ENCODE peak calls at places on chromosomes 6 and 20, in six cellular contexts. J is neural crest cell, A is HuH-7.5, E is H54, Q is NCI-H2029 treated with DMSO at 0.1 percent for 48 hours, S is RPMI7951. K is an unnamed sample.

GRCh38 chr6:13859871-13860555 is 45.7 kb upstream of the MCUR1 start:
- DNase-seq in J (no peak), A (no peak), E (no peak), Q (no peak), S (no peak), K (no peak)

GRCh38 chr6:138981416-138981815 is 6.6 kb downstream of the REPS1 start:
- DNase-seq in J (no peak), A (no peak), E (no peak), Q (no peak), S (no peak), K (no peak)

GRCh38 chr20:25706793-25707192 is 10.1 kb upstream of the ZNF337 start:
- DNase-seq in J (no peak), A (no peak), E (no peak), Q (no peak), S (no peak), K (no peak)

GRCh38 chr20:36861625-36861874 is 14.4 kb upstream of the TLDC2 start:
- DNase-seq in J (no peak), A (no peak), E (no peak), Q (no peak), S (peak; percentile 57), K (no peak)

GRCh38 chr6:235763-236360 is 56.4 kb upstream of the DUSP22 start:
- DNase-seq in J (no peak), A (no peak), E (no peak), Q (peak; percentile 83), S (peak; percentile 56), K (no peak)

GRCh38 chr6:117482240-117483003 is at the start of gene DCBLD1:
- DNase-seq in J (peak; percentile 47), A (peak; percentile 76), E (peak; percentile 62), Q (peak; percentile 81), S (peak; percentile 84), K (peak; percentile 80)

GRCh38 chr6:157551041-157551832 is 170.2 kb downstream of the ZDHHC14 start:
- DNase-seq in J (no peak), A (no peak), E (peak; percentile 19), Q (no peak), S (no peak), K (peak; percentile 45)

GRCh38 chr6:96852605-96853004 is 15.3 kb upstream of the GPR63 start:
- DNase-seq in J (no peak), A (no peak), E (no peak), Q (no peak), S (no peak), K (no peak)

GRCh38 chr6:116447052-116447451 is 14.1 kb upstream of the CALHM6 start:
- DNase-seq in J (no peak), A (no peak), E (no peak), Q (peak; percentile 95), S (peak; percentile 28), K (no peak)

GRCh38 chr20:60222497-60222896 is 264.3 kb downstream of the CDH26 start:
- DNase-seq in J (no peak), A (no peak), E (no peak), Q (no peak), S (no peak), K (no peak)

GRCh38 chr6:13924146-13924948 is 405 bp upstream of the RNF182 start:
- DNase-seq in J (peak; percentile 58), A (peak; percentile 18), E (peak; percentile 51), Q (peak; percentile 63), S (peak; percentile 64), K (no peak)

GRCh38 chr6:141562181-141562800 is 570.4 kb upstream of the GJE1 start:
- DNase-seq in J (peak; percentile 12), A (no peak), E (peak; percentile 8), Q (peak; percentile 45), S (peak; percentile 64), K (no peak)

GRCh38 chr20:3744806-3745685 is 12.6 kb downstream of the HSPA12B start:
- DNase-seq in J (peak; percentile 69), A (peak; percentile 88), E (no peak), Q (no peak), S (peak; percentile 89), K (peak; percentile 70)

GRCh38 chr20:6718660-6719059 is 48.8 kb upstream of the BMP2 start:
- DNase-seq in J (no peak), A (no peak), E (no peak), Q (no peak), S (peak; percentile 89), K (peak; percentile 37)

GRCh38 chr6:140052757-140053729 is 678.6 kb upstream of the CITED2 start:
- DNase-seq in J (no peak), A (no peak), E (no peak), Q (no peak), S (peak; percentile 58), K (no peak)

GRCh38 chr6:53344993-53345392 is 3.8 kb downstream of the ELOVL5 start:
- DNase-seq in J (no peak), A (no peak), E (no peak), Q (no peak), S (no peak), K (no peak)

GRCh38 chr20:3909952-3910366 is 20.8 kb downstream of the PANK2 start:
- DNase-seq in J (no peak), A (no peak), E (no peak), Q (no peak), S (no peak), K (no peak)

GRCh38 chr6:55023231-55023630 is 151.1 kb upstream of the HCRTR2 start:
- DNase-seq in J (no peak), A (no peak), E (no peak), Q (no peak), S (no peak), K (no peak)

GRCh38 chr6:4928426-4928825 is 75.4 kb downstream of the RPP40 start:
- DNase-seq in J (no peak), A (no peak), E (no peak), Q (no peak), S (peak; percentile 83), K (no peak)

GRCh38 chr6:80132942-80133517 is 26.6 kb downstream of the BCKDHB start:
- DNase-seq in J (peak; percentile 11), A (peak; percentile 5), E (no peak), Q (peak; percentile 61), S (peak; percentile 45), K (peak; percentile 15)

GRCh38 chr6:13289789-13290318 is 38.5 kb downstream of the TBC1D7 start:
- DNase-seq in J (no peak), A (peak; percentile 55), E (no peak), Q (no peak), S (no peak), K (no peak)

GRCh38 chr6:118752803-118753202 is 101.4 kb upstream of the CEP85L start:
- DNase-seq in J (no peak), A (no peak), E (no peak), Q (no peak), S (no peak), K (no peak)

GRCh38 chr6:14787274-14787673 is 458.6 kb upstream of the JARID2 start:
- DNase-seq in J (no peak), A (no peak), E (no peak), Q (no peak), S (no peak), K (no peak)

GRCh38 chr6:154763650-154764049 is 30.4 kb downstream of the SCAF8 start:
- DNase-seq in J (no peak), A (no peak), E (no peak), Q (no peak), S (no peak), K (no peak)

GRCh38 chr6:47665112-47665511 is 33.3 kb upstream of the ADGRF4 start:
- DNase-seq in J (no peak), A (no peak), E (no peak), Q (peak; percentile 36), S (no peak), K (peak; percentile 50)

GRCh38 chr6:56378966-56379608 is 131.7 kb upstream of the COL21A1 start:
- DNase-seq in J (no peak), A (no peak), E (no peak), Q (no peak), S (no peak), K (no peak)

GRCh38 chr6:27871919-27872633 is 40.1 kb downstream of the OR2B2 start:
- DNase-seq in J (peak; percentile 64), A (peak; percentile 78), E (no peak), Q (peak; percentile 87), S (peak; percentile 98), K (peak; percentile 85)

GRCh38 chr20:57398231-57398821 is 7.1 kb downstream of the RBM38 start:
- DNase-seq in J (no peak), A (no peak), E (no peak), Q (peak; percentile 47), S (no peak), K (no peak)

GRCh38 chr6:17758113-17758512 is 51.4 kb upstream of the NUP153 start:
- DNase-seq in J (no peak), A (no peak), E (no peak), Q (no peak), S (no peak), K (no peak)

GRCh38 chr20:34954905-34955231 is 738 bp downstream of the GSS start:
- DNase-seq in J (peak; percentile 25), A (peak; percentile 37), E (no peak), Q (peak; percentile 42), S (peak; percentile 69), K (no peak)

GRCh38 chr6:89675949-89676753 is 37.6 kb upstream of the LYRM2 start:
- DNase-seq in J (no peak), A (no peak), E (no peak), Q (no peak), S (no peak), K (no peak)

GRCh38 chr20:30811896-30812671 is 445.4 kb upstream of the DEFB115 start:
- DNase-seq in J (no peak), A (peak; percentile 73), E (peak; percentile 35), Q (no peak), S (peak; percentile 48), K (no peak)

GRCh38 chr6:87742106-87742505 is 40.1 kb upstream of the AKIRIN2 start:
- DNase-seq in J (no peak), A (no peak), E (no peak), Q (no peak), S (peak; percentile 16), K (no peak)

GRCh38 chr20:11454966-11455799 is 462.5 kb upstream of the BTBD3 start:
- DNase-seq in J (no peak), A (no peak), E (peak; percentile 15), Q (no peak), S (peak; percentile 91), K (peak; percentile 49)

GRCh38 chr20:44837949-44838348 is 27.6 kb upstream of the RIMS4 start:
- DNase-seq in J (no peak), A (no peak), E (no peak), Q (no peak), S (no peak), K (no peak)

GRCh38 chr20:61850457-61850856 is 215.2 kb downstream of the TAF4 start:
- DNase-seq in J (no peak), A (no peak), E (no peak), Q (no peak), S (no peak), K (no peak)

GRCh38 chr6:125747589-125748533 is 1.6 kb upstream of the HEY2 start:
- DNase-seq in J (peak; percentile 46), A (peak; percentile 42), E (no peak), Q (peak; percentile 85), S (peak; percentile 23), K (no peak)

GRCh38 chr20:46438156-46438750 is 31.8 kb upstream of the ELMO2 start:
- DNase-seq in J (no peak), A (peak; percentile 35), E (peak; percentile 49), Q (no peak), S (peak; percentile 70), K (peak; percentile 29)

GRCh38 chr6:3220366-3220765 is 7.1 kb downstream of the TUBB2B start:
- DNase-seq in J (no peak), A (no peak), E (no peak), Q (no peak), S (no peak), K (no peak)

K was measured in PC-9.